ENCODE peak calls at places on chromosomes 11 and 22, in eight cellular contexts. U, F, R, N, T, Z, D and M are unnamed samples.
A peak's percentile ranks its signal among the peaks of the same experiment; 100 is the strongest.

GRCh38 chr11:35964846-35965245 is 21.0 kb downstream of the LDLRAD3 start:
- DNase-seq in U (no peak), F (no peak), R (no peak), N (peak; percentile 34), T (no peak), Z (no peak), D (no peak), M (no peak)

GRCh38 chr11:20459865-20460264 is 72.3 kb downstream of the PRMT3 start:
- DNase-seq in U (no peak), F (no peak), R (no peak), N (peak; percentile 51), T (no peak), Z (no peak), D (no peak), M (no peak)

GRCh38 chr11:116527180-116527991 is 245.4 kb downstream of the BUD13 start:
- DNase-seq in U (no peak), F (no peak), R (no peak), N (no peak), T (no peak), Z (no peak), D (no peak), M (no peak)

GRCh38 chr22:49724030-49724892 is 103.4 kb downstream of the BRD1 start:
- DNase-seq in U (no peak), F (no peak), R (no peak), N (no peak), T (no peak), Z (no peak), D (no peak), M (no peak)

GRCh38 chr22:31945971-31946680 is 1.8 kb downstream of the YWHAH start:
- DNase-seq in U (no peak), F (no peak), R (no peak), N (peak; percentile 38), T (no peak), Z (no peak), D (no peak), M (no peak)

GRCh38 chr11:80613630-80614029 is 1172.8 kb upstream of the TENM4 start:
- DNase-seq in U (no peak), F (no peak), R (no peak), N (no peak), T (no peak), Z (no peak), D (no peak), M (no peak)

GRCh38 chr11:17385492-17385891 is 3.0 kb downstream of the KCNJ11 start:
- DNase-seq in U (no peak), F (no peak), R (no peak), N (no peak), T (no peak), Z (no peak), D (no peak), M (no peak)

GRCh38 chr11:34600339-34601084 is 20.4 kb upstream of the EHF start:
- DNase-seq in U (no peak), F (no peak), R (peak; percentile 68), N (no peak), T (peak; percentile 61), Z (peak; percentile 33), D (no peak), M (no peak)

GRCh38 chr11:30107899-30108298 is 91.1 kb upstream of the KCNA4 start:
- DNase-seq in U (no peak), F (no peak), R (no peak), N (peak; percentile 85), T (no peak), Z (peak; percentile 48), D (no peak), M (peak; percentile 18)

GRCh38 chr11:84105148-84105547 is 819.0 kb upstream of the CCDC90B start:
- DNase-seq in U (no peak), F (no peak), R (no peak), N (no peak), T (no peak), Z (no peak), D (no peak), M (no peak)

GRCh38 chr11:118417801-118418200 is 16.4 kb downstream of the ATP5MG start:
- DNase-seq in U (no peak), F (no peak), R (no peak), N (no peak), T (no peak), Z (no peak), D (no peak), M (no peak)

GRCh38 chr11:39745401-39745800 is 1714.1 kb downstream of the LRRC4C start:
- DNase-seq in U (no peak), F (no peak), R (no peak), N (no peak), T (no peak), Z (peak; percentile 61), D (no peak), M (no peak)

GRCh38 chr11:107092667-107093066 is 74.4 kb upstream of the GUCY1A2 start:
- DNase-seq in U (no peak), F (no peak), R (no peak), N (no peak), T (no peak), Z (no peak), D (no peak), M (no peak)

GRCh38 chr11:64131657-64132387 is 34.1 kb downstream of the MACROD1 start:
- DNase-seq in U (no peak), F (no peak), R (no peak), N (no peak), T (no peak), Z (no peak), D (no peak), M (no peak)

GRCh38 chr11:17972987-17973386 is 39.9 kb downstream of the SERGEF start:
- DNase-seq in U (peak; percentile 19), F (peak; percentile 50), R (peak; percentile 60), N (peak; percentile 92), T (peak; percentile 21), Z (peak; percentile 94), D (peak; percentile 58), M (peak; percentile 14)

GRCh38 chr22:22952531-22953295 is 65.1 kb downstream of the IGLL5 start:
- DNase-seq in U (no peak), F (no peak), R (no peak), N (no peak), T (no peak), Z (no peak), D (no peak), M (no peak)

GRCh38 chr11:69808708-69809107 is 10.5 kb downstream of the FGF3 start:
- DNase-seq in U (no peak), F (no peak), R (no peak), N (peak; percentile 76), T (no peak), Z (no peak), D (no peak), M (no peak)

GRCh38 chr11:47305734-47306483 is 36.0 kb downstream of the MADD start:
- DNase-seq in U (no peak), F (peak; percentile 40), R (no peak), N (no peak), T (peak; percentile 15), Z (no peak), D (peak; percentile 77), M (no peak)
- H3K36me3 ChIP-seq in U (peaks cover 3% of the 10 kb centered on the region), F (peaks cover 9% of the 10 kb centered on the region), R (peaks cover 23% of the 10 kb centered on the region), N (peaks cover 58% of the 10 kb centered on the region), T (peaks cover 37% of the 10 kb centered on the region), Z (peaks cover 17% of the 10 kb centered on the region), D (peaks cover 98% of the 10 kb centered on the region), M (peaks cover 95% of the 10 kb centered on the region)

GRCh38 chr11:66325140-66325754 is 8.4 kb upstream of the CD248 start:
- DNase-seq in U (no peak), F (no peak), R (no peak), N (no peak), T (no peak), Z (no peak), D (no peak), M (no peak)
- H3K4me1 ChIP-seq in U (peaks cover 76% of the 10 kb centered on the region), F (peaks cover 8% of the 10 kb centered on the region), R (peaks cover 17% of the 10 kb centered on the region), N (peaks cover 14% of the 10 kb centered on the region), T (peaks cover 34% of the 10 kb centered on the region), Z (peaks cover 26% of the 10 kb centered on the region), D (peaks cover 47% of the 10 kb centered on the region), M (peaks cover 70% of the 10 kb centered on the region)

GRCh38 chr11:131678658-131679340 is 308.4 kb downstream of the NTM start:
- DNase-seq in U (no peak), F (no peak), R (no peak), N (no peak), T (no peak), Z (no peak), D (no peak), M (no peak)

GRCh38 chr11:131681875-131682274 is 311.5 kb downstream of the NTM start:
- DNase-seq in U (no peak), F (no peak), R (no peak), N (no peak), T (no peak), Z (no peak), D (no peak), M (no peak)

GRCh38 chr11:131674051-131674755 is 303.8 kb downstream of the NTM start:
- DNase-seq in U (peak; percentile 63), F (peak; percentile 59), R (peak; percentile 3), N (peak; percentile 85), T (peak; percentile 55), Z (peak; percentile 72), D (peak; percentile 70), M (peak; percentile 31)

GRCh38 chr11:131675489-131675888 is 305.1 kb downstream of the NTM start:
- DNase-seq in U (no peak), F (no peak), R (no peak), N (peak; percentile 34), T (no peak), Z (no peak), D (no peak), M (no peak)

DNA sequence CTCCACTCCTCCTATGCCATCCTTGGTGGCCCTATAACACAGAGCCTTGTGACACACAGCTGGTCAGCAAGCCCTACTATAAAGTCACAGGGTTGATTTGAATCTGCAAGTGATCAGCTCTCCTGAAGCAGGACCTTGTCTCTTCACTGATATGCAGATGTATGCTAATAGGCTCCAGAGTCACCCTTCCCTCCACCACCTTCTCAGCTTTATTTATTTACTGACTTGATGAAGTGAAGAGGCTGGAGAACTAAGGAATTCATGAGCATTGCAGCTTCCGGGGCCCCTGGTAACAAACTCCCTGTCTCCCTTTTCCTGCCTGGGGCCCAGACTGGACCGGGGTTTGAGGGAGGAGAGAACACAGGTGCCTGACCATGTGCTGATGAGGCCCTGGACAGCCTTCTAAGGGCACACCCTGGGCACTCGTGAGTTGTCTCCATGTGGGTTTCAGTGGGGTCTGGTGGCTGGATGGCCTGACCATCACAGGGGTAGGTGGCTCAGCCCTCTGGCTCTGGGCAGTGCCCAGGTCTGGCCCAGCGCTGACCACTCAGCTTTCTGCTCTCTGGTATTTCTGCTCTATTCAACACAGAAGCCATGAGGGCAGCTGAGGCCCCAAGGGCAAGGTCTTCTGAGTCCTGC is 307.5 kb downstream of the NTM start:
- DNase-seq in U (no peak), F (no peak), R (no peak), N (no peak), T (no peak), Z (no peak), D (no peak), M (no peak)
- H3K4me3 ChIP-seq in U (no peak overlapping the region), F (no peak overlapping the region), R (no peak overlapping the region), N (no peak overlapping the region), T (no peak overlapping the region), Z (no peak overlapping the region), D (no peak overlapping the region), M (no peak overlapping the region)

GRCh38 chr11:124978316-124978715 is 24.3 kb downstream of the CCDC15 start:
- DNase-seq in U (no peak), F (no peak), R (no peak), N (no peak), T (no peak), Z (no peak), D (no peak), M (no peak)
- H3K36me3 ChIP-seq in U (no peaks in the 10 kb centered on the region), F (no peaks in the 10 kb centered on the region), R (no peaks in the 10 kb centered on the region), N (no peaks in the 10 kb centered on the region), T (no peaks in the 10 kb centered on the region), Z (no peaks in the 10 kb centered on the region), D (no peaks in the 10 kb centered on the region), M (no peaks in the 10 kb centered on the region)

GRCh38 chr11:75473684-75474083 is 40.7 kb upstream of the KLHL35 start:
- DNase-seq in U (no peak), F (no peak), R (no peak), N (no peak), T (no peak), Z (no peak), D (no peak), M (no peak)
- H3K4me1 ChIP-seq in U (peaks cover 55% of the 10 kb centered on the region), F (peaks cover 30% of the 10 kb centered on the region), R (no peaks in the 10 kb centered on the region), N (peaks cover 16% of the 10 kb centered on the region), T (no peaks in the 10 kb centered on the region), Z (peaks cover 12% of the 10 kb centered on the region), D (peaks cover 31% of the 10 kb centered on the region), M (no peaks in the 10 kb centered on the region)